ENCODE peak calls at places on chromosome 17, in eight cellular contexts. One of them, this sample, is unnamed.

GRCh38 chr17:47703191-47703591 is 9.2 kb downstream of the TBKBP1 start:
- DNase-seq in fibroblast of lung: no peak
- DNase-seq in anterior cingulate cortex: no peak
- DNase-seq in EL: no peak
- DNase-seq in stimulated activated naive CD8-positive, alpha-beta T cell treated with anti-CD3 and anti-CD28 coated beads, Interleukin-15, amount 100 ng/mL, for 72 hours: peak
- DNase-seq in stimulated activated naive CD4-positive, alpha-beta T cell: no peak
- DNase-seq in Caco-2: no peak
- DNase-seq in cardiac muscle cell: no peak
- DNase-seq in this sample: no peak

GRCh38 chr17:65530158-65530984 is 31.1 kb downstream of the AXIN2 start:
- DNase-seq in anterior cingulate cortex: no peak
- DNase-seq in stimulated activated naive CD4-positive, alpha-beta T cell: no peak
- DNase-seq in EL: no peak
- DNase-seq in Caco-2: peak
- DNase-seq in fibroblast of lung: no peak
- DNase-seq in stimulated activated naive CD8-positive, alpha-beta T cell treated with anti-CD3 and anti-CD28 coated beads, Interleukin-15, amount 100 ng/mL, for 72 hours: no peak
- DNase-seq in cardiac muscle cell: no peak
- DNase-seq in this sample: no peak

GRCh38 chr17:7549401-7550055 is 670 bp downstream of the TNFSF12 start:
- DNase-seq in cardiac muscle cell: no peak
- DNase-seq in fibroblast of lung: peak
- DNase-seq in stimulated activated naive CD4-positive, alpha-beta T cell: peak
- DNase-seq in anterior cingulate cortex: no peak
- DNase-seq in stimulated activated naive CD8-positive, alpha-beta T cell treated with anti-CD3 and anti-CD28 coated beads, Interleukin-15, amount 100 ng/mL, for 72 hours: peak
- DNase-seq in EL: no peak
- DNase-seq in Caco-2: no peak
- DNase-seq in this sample: peak

GRCh38 chr17:29138184-29138955 is 41.8 kb downstream of the MYO18A start:
- DNase-seq in anterior cingulate cortex: no peak
- DNase-seq in Caco-2: no peak
- DNase-seq in fibroblast of lung: peak
- DNase-seq in cardiac muscle cell: no peak
- DNase-seq in EL: peak
- DNase-seq in stimulated activated naive CD8-positive, alpha-beta T cell treated with anti-CD3 and anti-CD28 coated beads, Interleukin-15, amount 100 ng/mL, for 72 hours: peak
- DNase-seq in stimulated activated naive CD4-positive, alpha-beta T cell: peak
- DNase-seq in this sample: no peak

GRCh38 chr17:6028294-6028693 is 41.9 kb upstream of the WSCD1 start:
- DNase-seq in stimulated activated naive CD4-positive, alpha-beta T cell: no peak
- DNase-seq in EL: no peak
- DNase-seq in anterior cingulate cortex: no peak
- DNase-seq in fibroblast of lung: no peak
- DNase-seq in cardiac muscle cell: no peak
- DNase-seq in stimulated activated naive CD8-positive, alpha-beta T cell treated with anti-CD3 and anti-CD28 coated beads, Interleukin-15, amount 100 ng/mL, for 72 hours: no peak
- DNase-seq in Caco-2: no peak
- DNase-seq in this sample: no peak

GRCh38 chr17:58120195-58120822 is 27.9 kb upstream of the OR4D1 start:
- DNase-seq in stimulated activated naive CD4-positive, alpha-beta T cell: peak
- DNase-seq in cardiac muscle cell: peak
- DNase-seq in Caco-2: peak
- DNase-seq in anterior cingulate cortex: no peak
- DNase-seq in fibroblast of lung: peak
- DNase-seq in EL: peak
- DNase-seq in stimulated activated naive CD8-positive, alpha-beta T cell treated with anti-CD3 and anti-CD28 coated beads, Interleukin-15, amount 100 ng/mL, for 72 hours: peak
- DNase-seq in this sample: peak

GRCh38 chr17:79476074-79476473 is 134.8 kb downstream of the RBFOX3 start:
- DNase-seq in cardiac muscle cell: no peak
- DNase-seq in stimulated activated naive CD8-positive, alpha-beta T cell treated with anti-CD3 and anti-CD28 coated beads, Interleukin-15, amount 100 ng/mL, for 72 hours: no peak
- DNase-seq in fibroblast of lung: no peak
- DNase-seq in Caco-2: no peak
- DNase-seq in stimulated activated naive CD4-positive, alpha-beta T cell: no peak
- DNase-seq in anterior cingulate cortex: no peak
- DNase-seq in EL: no peak
- DNase-seq in this sample: no peak

GRCh38 chr17:79951361-79952264 is 84.1 kb downstream of the TBC1D16 start:
- DNase-seq in anterior cingulate cortex: peak
- DNase-seq in stimulated activated naive CD8-positive, alpha-beta T cell treated with anti-CD3 and anti-CD28 coated beads, Interleukin-15, amount 100 ng/mL, for 72 hours: no peak
- DNase-seq in stimulated activated naive CD4-positive, alpha-beta T cell: no peak
- DNase-seq in Caco-2: peak
- DNase-seq in cardiac muscle cell: peak
- DNase-seq in EL: peak
- DNase-seq in fibroblast of lung: peak
- DNase-seq in this sample: no peak

GRCh38 chr17:72432143-72432604 is 311.4 kb downstream of the SOX9 start:
- DNase-seq in fibroblast of lung: no peak
- DNase-seq in anterior cingulate cortex: no peak
- DNase-seq in Caco-2: no peak
- DNase-seq in EL: no peak
- DNase-seq in stimulated activated naive CD4-positive, alpha-beta T cell: no peak
- DNase-seq in stimulated activated naive CD8-positive, alpha-beta T cell treated with anti-CD3 and anti-CD28 coated beads, Interleukin-15, amount 100 ng/mL, for 72 hours: no peak
- DNase-seq in cardiac muscle cell: no peak
- DNase-seq in this sample: no peak

GRCh38 chr17:65629234-65629690 is 67.8 kb upstream of the AXIN2 start:
- DNase-seq in stimulated activated naive CD8-positive, alpha-beta T cell treated with anti-CD3 and anti-CD28 coated beads, Interleukin-15, amount 100 ng/mL, for 72 hours: no peak
- DNase-seq in EL: no peak
- DNase-seq in stimulated activated naive CD4-positive, alpha-beta T cell: no peak
- DNase-seq in fibroblast of lung: peak
- DNase-seq in cardiac muscle cell: no peak
- DNase-seq in anterior cingulate cortex: no peak
- DNase-seq in Caco-2: peak
- DNase-seq in this sample: no peak

GRCh38 chr17:8123695-8124349 is at the start of gene HES7:
- DNase-seq in stimulated activated naive CD4-positive, alpha-beta T cell: no peak
- DNase-seq in Caco-2: no peak
- DNase-seq in stimulated activated naive CD8-positive, alpha-beta T cell treated with anti-CD3 and anti-CD28 coated beads, Interleukin-15, amount 100 ng/mL, for 72 hours: no peak
- DNase-seq in cardiac muscle cell: peak
- DNase-seq in EL: peak
- DNase-seq in anterior cingulate cortex: no peak
- DNase-seq in fibroblast of lung: no peak
- DNase-seq in this sample: peak

GRCh38 chr17:81582341-81582740 is 30.2 kb upstream of the FAAP100 start:
- DNase-seq in anterior cingulate cortex: no peak
- DNase-seq in stimulated activated naive CD4-positive, alpha-beta T cell: no peak
- DNase-seq in EL: peak
- DNase-seq in cardiac muscle cell: no peak
- DNase-seq in Caco-2: no peak
- DNase-seq in fibroblast of lung: peak
- DNase-seq in stimulated activated naive CD8-positive, alpha-beta T cell treated with anti-CD3 and anti-CD28 coated beads, Interleukin-15, amount 100 ng/mL, for 72 hours: no peak
- DNase-seq in this sample: no peak

GRCh38 chr17:58328195-58329034 is at the start of gene TSPOAP1:
- DNase-seq in EL: no peak
- DNase-seq in fibroblast of lung: no peak
- DNase-seq in cardiac muscle cell: no peak
- DNase-seq in Caco-2: no peak
- DNase-seq in stimulated activated naive CD4-positive, alpha-beta T cell: peak
- DNase-seq in anterior cingulate cortex: peak
- DNase-seq in stimulated activated naive CD8-positive, alpha-beta T cell treated with anti-CD3 and anti-CD28 coated beads, Interleukin-15, amount 100 ng/mL, for 72 hours: peak
- DNase-seq in this sample: peak

GRCh38 chr17:76196675-76197074 is 43.6 kb downstream of the RNF157 start:
- DNase-seq in anterior cingulate cortex: peak
- DNase-seq in stimulated activated naive CD8-positive, alpha-beta T cell treated with anti-CD3 and anti-CD28 coated beads, Interleukin-15, amount 100 ng/mL, for 72 hours: no peak
- DNase-seq in Caco-2: no peak
- DNase-seq in fibroblast of lung: no peak
- DNase-seq in stimulated activated naive CD4-positive, alpha-beta T cell: no peak
- DNase-seq in cardiac muscle cell: no peak
- DNase-seq in EL: no peak
- DNase-seq in this sample: no peak

GRCh38 chr17:10123093-10123492 is 75.3 kb downstream of the GAS7 start:
- DNase-seq in fibroblast of lung: no peak
- DNase-seq in EL: no peak
- DNase-seq in stimulated activated naive CD8-positive, alpha-beta T cell treated with anti-CD3 and anti-CD28 coated beads, Interleukin-15, amount 100 ng/mL, for 72 hours: no peak
- DNase-seq in cardiac muscle cell: no peak
- DNase-seq in Caco-2: no peak
- DNase-seq in anterior cingulate cortex: no peak
- DNase-seq in stimulated activated naive CD4-positive, alpha-beta T cell: no peak
- DNase-seq in this sample: no peak

GRCh38 chr17:8946071-8946470 is 19.4 kb downstream of the PIK3R5 start:
- DNase-seq in fibroblast of lung: no peak
- DNase-seq in cardiac muscle cell: no peak
- DNase-seq in Caco-2: no peak
- DNase-seq in anterior cingulate cortex: no peak
- DNase-seq in EL: no peak
- DNase-seq in stimulated activated naive CD8-positive, alpha-beta T cell treated with anti-CD3 and anti-CD28 coated beads, Interleukin-15, amount 100 ng/mL, for 72 hours: no peak
- DNase-seq in stimulated activated naive CD4-positive, alpha-beta T cell: no peak
- DNase-seq in this sample: no peak

GRCh38 chr17:1829189-1829578 is 518 bp downstream of the SMYD4 start:
- DNase-seq in stimulated activated naive CD8-positive, alpha-beta T cell treated with anti-CD3 and anti-CD28 coated beads, Interleukin-15, amount 100 ng/mL, for 72 hours: peak
- DNase-seq in EL: peak
- DNase-seq in anterior cingulate cortex: peak
- DNase-seq in stimulated activated naive CD4-positive, alpha-beta T cell: no peak
- DNase-seq in fibroblast of lung: peak
- DNase-seq in cardiac muscle cell: no peak
- DNase-seq in Caco-2: peak
- DNase-seq in this sample: no peak

GRCh38 chr17:68379692-68380677 is 77.3 kb downstream of the WIPI1 start:
- DNase-seq in anterior cingulate cortex: no peak
- DNase-seq in EL: no peak
- DNase-seq in Caco-2: no peak
- DNase-seq in cardiac muscle cell: no peak
- DNase-seq in stimulated activated naive CD8-positive, alpha-beta T cell treated with anti-CD3 and anti-CD28 coated beads, Interleukin-15, amount 100 ng/mL, for 72 hours: no peak
- DNase-seq in fibroblast of lung: no peak
- DNase-seq in stimulated activated naive CD4-positive, alpha-beta T cell: no peak
- DNase-seq in this sample: no peak

GRCh38 chr17:77786090-77786489 is 172.4 kb upstream of the TNRC6C start:
- DNase-seq in EL: no peak
- DNase-seq in fibroblast of lung: no peak
- DNase-seq in anterior cingulate cortex: no peak
- DNase-seq in cardiac muscle cell: no peak
- DNase-seq in stimulated activated naive CD4-positive, alpha-beta T cell: no peak
- DNase-seq in Caco-2: no peak
- DNase-seq in stimulated activated naive CD8-positive, alpha-beta T cell treated with anti-CD3 and anti-CD28 coated beads, Interleukin-15, amount 100 ng/mL, for 72 hours: no peak
- DNase-seq in this sample: no peak